ENCODE peak calls at places on chromosomes 4 and X, in four cellular contexts. One of them, this sample, is unnamed.

GRCh38 chrX:30735839-30736238 is 82.6 kb downstream of the GK start:
- DNase-seq in HepG2: peak
- DNase-seq in WTC11: peak
- DNase-seq in K562: peak
- DNase-seq in this sample: peak

GRCh38 chr4:85084371-85085170 is 118.1 kb upstream of the WDFY3 start:
- DNase-seq in HepG2: peak
- DNase-seq in WTC11: no peak
- DNase-seq in K562: peak
- DNase-seq in this sample: peak

GRCh38 chrX:13938766-13939530 is 90.7 kb downstream of the GEMIN8 start:
- DNase-seq in K562: no peak
- DNase-seq in WTC11: no peak
- DNase-seq in HepG2: no peak
- DNase-seq in this sample: no peak

GRCh38 chr4:125198916-125199315 is 115.8 kb upstream of the FAT4 start:
- DNase-seq in HepG2: no peak
- DNase-seq in WTC11: no peak
- DNase-seq in K562: no peak
- DNase-seq in this sample: no peak

GRCh38 chrX:49930046-49930445 is 7.7 kb downstream of the CLCN5 start:
- DNase-seq in HepG2: no peak
- DNase-seq in K562: no peak
- DNase-seq in WTC11: no peak
- DNase-seq in this sample: no peak

GRCh38 chrX:116462843-116463242 is at the start of gene CT83:
- DNase-seq in WTC11: no peak
- DNase-seq in HepG2: no peak
- DNase-seq in K562: no peak
- DNase-seq in this sample: no peak

GRCh38 chr4:19010766-19011165 is 989.2 kb upstream of the LCORL start:
- DNase-seq in HepG2: no peak
- DNase-seq in WTC11: no peak
- DNase-seq in K562: no peak
- DNase-seq in this sample: no peak

GRCh38 chr4:63212075-63212474 is 1197.2 kb downstream of the TECRL start:
- DNase-seq in K562: no peak
- DNase-seq in HepG2: no peak
- DNase-seq in WTC11: no peak
- DNase-seq in this sample: no peak

GRCh38 chr4:152063301-152064235 is 302.8 kb upstream of the GATB start:
- DNase-seq in K562: no peak
- DNase-seq in HepG2: no peak
- DNase-seq in WTC11: no peak
- DNase-seq in this sample: no peak

GRCh38 chr4:101033986-101034385 is 313.3 kb downstream of the PPP3CA start:
- DNase-seq in HepG2: no peak
- DNase-seq in K562: no peak
- DNase-seq in WTC11: peak
- DNase-seq in this sample: no peak

GRCh38 chrX:71170660-71171059 is 26.0 kb downstream of the NLGN3 start:
- DNase-seq in HepG2: no peak
- DNase-seq in K562: peak
- DNase-seq in WTC11: no peak
- DNase-seq in this sample: no peak

GRCh38 chr4:26288308-26288982 is 32.4 kb upstream of the RBPJ start:
- DNase-seq in HepG2: no peak
- DNase-seq in WTC11: no peak
- DNase-seq in K562: no peak
- DNase-seq in this sample: no peak

GRCh38 chrX:150348365-150348764 is 14.8 kb upstream of the MAMLD1 start:
- DNase-seq in WTC11: peak
- DNase-seq in K562: no peak
- DNase-seq in HepG2: no peak
- DNase-seq in this sample: no peak

GRCh38 chr4:168095776-168096443 is 3.6 kb downstream of the ANXA10 start:
- DNase-seq in K562: no peak
- DNase-seq in HepG2: no peak
- DNase-seq in WTC11: no peak
- DNase-seq in this sample: peak

GRCh38 chrX:151750511-151750910 is 16.0 kb downstream of the CNGA2 start:
- DNase-seq in WTC11: no peak
- DNase-seq in K562: no peak
- DNase-seq in HepG2: no peak
- DNase-seq in this sample: no peak

GRCh38 chr4:11783588-11783987 is 354.9 kb upstream of the HS3ST1 start:
- DNase-seq in K562: no peak
- DNase-seq in HepG2: no peak
- DNase-seq in WTC11: no peak
- DNase-seq in this sample: no peak

GRCh38 chr4:158807696-158808095 is 38.9 kb downstream of the FNIP2 start:
- DNase-seq in K562: no peak
- DNase-seq in WTC11: no peak
- DNase-seq in HepG2: no peak
- DNase-seq in this sample: no peak

GRCh38 chr4:87118826-87119225 is 101.6 kb downstream of the KLHL8 start:
- DNase-seq in WTC11: no peak
- DNase-seq in HepG2: no peak
- DNase-seq in K562: no peak
- DNase-seq in this sample: no peak

GRCh38 chr4:106312997-106313522 is 2.9 kb downstream of the TBCK start:
- DNase-seq in HepG2: no peak
- DNase-seq in K562: no peak
- DNase-seq in WTC11: no peak
- DNase-seq in this sample: no peak

GRCh38 chr4:53653484-53654053 is 62.3 kb upstream of the LNX1 start:
- DNase-seq in WTC11: no peak
- DNase-seq in HepG2: no peak
- DNase-seq in K562: no peak
- DNase-seq in this sample: peak

GRCh38 chr4:68132342-68132741 is 2.7 kb upstream of the TMPRSS11F start:
- DNase-seq in WTC11: no peak
- DNase-seq in HepG2: no peak
- DNase-seq in K562: no peak
- DNase-seq in this sample: no peak

GRCh38 chr4:147984065-147984777 is 252.3 kb downstream of the ARHGAP10 start:
- DNase-seq in HepG2: peak
- DNase-seq in WTC11: peak
- DNase-seq in K562: peak
- DNase-seq in this sample: peak

GRCh38 chrX:46686003-46686645 is 72.8 kb downstream of the SLC9A7 start:
- DNase-seq in K562: peak
- DNase-seq in HepG2: peak
- DNase-seq in WTC11: peak
- DNase-seq in this sample: peak

GRCh38 chr4:4763815-4764202 is 95.7 kb upstream of the MSX1 start:
- DNase-seq in HepG2: peak
- DNase-seq in K562: no peak
- DNase-seq in WTC11: no peak
- DNase-seq in this sample: no peak

GRCh38 chr4:4541040-4541631 is 712 bp downstream of the STX18 start:
- DNase-seq in WTC11: no peak
- DNase-seq in K562: no peak
- DNase-seq in HepG2: peak
- DNase-seq in this sample: peak

GRCh38 chrX:48971325-48972213 is at the start of gene KCND1:
- DNase-seq in K562: peak
- DNase-seq in HepG2: no peak
- DNase-seq in WTC11: peak
- DNase-seq in this sample: no peak

GRCh38 chrX:150854856-150855255 is 43.6 kb downstream of the CD99L2 start:
- DNase-seq in HepG2: no peak
- DNase-seq in WTC11: no peak
- DNase-seq in K562: no peak
- DNase-seq in this sample: no peak

GRCh38 chr4:52912608-52913007 is 50.5 kb downstream of the RASL11B start:
- DNase-seq in K562: no peak
- DNase-seq in WTC11: no peak
- DNase-seq in HepG2: no peak
- DNase-seq in this sample: no peak

GRCh38 chr4:13523591-13524503 is 20.5 kb downstream of the NKX3-2 start:
- DNase-seq in WTC11: no peak
- DNase-seq in K562: peak
- DNase-seq in HepG2: no peak
- DNase-seq in this sample: no peak

GRCh38 chr4:112881842-112882241 is 167.6 kb upstream of the ANK2 start:
- DNase-seq in WTC11: peak
- DNase-seq in K562: no peak
- DNase-seq in HepG2: no peak
- DNase-seq in this sample: no peak

GRCh38 chr4:6561173-6561516 is 13.8 kb upstream of the MAN2B2 start:
- DNase-seq in WTC11: no peak
- DNase-seq in HepG2: no peak
- DNase-seq in K562: no peak
- DNase-seq in this sample: no peak

GRCh38 chr4:123529278-123529568 is 132.6 kb downstream of the SPRY1 start:
- DNase-seq in WTC11: no peak
- DNase-seq in K562: no peak
- DNase-seq in HepG2: no peak
- DNase-seq in this sample: no peak

GRCh38 chr4:27081675-27082579 is 221.3 kb downstream of the STIM2 start:
- DNase-seq in K562: no peak
- DNase-seq in HepG2: no peak
- DNase-seq in WTC11: no peak
- DNase-seq in this sample: no peak

GRCh38 chr4:23225024-23225423 is 532.3 kb downstream of the GBA3 start:
- DNase-seq in HepG2: no peak
- DNase-seq in K562: no peak
- DNase-seq in WTC11: no peak
- DNase-seq in this sample: no peak

GRCh38 chr4:88709989-88710388 is 12.4 kb upstream of the NAP1L5 start:
- DNase-seq in K562: no peak
- DNase-seq in WTC11: no peak
- DNase-seq in HepG2: no peak
- DNase-seq in this sample: no peak

GRCh38 chr4:47703964-47704363 is 133.9 kb downstream of the CORIN start:
- DNase-seq in WTC11: no peak
- DNase-seq in K562: no peak
- DNase-seq in HepG2: no peak
- DNase-seq in this sample: no peak

GRCh38 chrX:103254171-103254824 is 657 bp downstream of the TCEAL8 start:
- DNase-seq in HepG2: peak
- DNase-seq in K562: peak
- DNase-seq in WTC11: peak
- DNase-seq in this sample: peak

DNA sequence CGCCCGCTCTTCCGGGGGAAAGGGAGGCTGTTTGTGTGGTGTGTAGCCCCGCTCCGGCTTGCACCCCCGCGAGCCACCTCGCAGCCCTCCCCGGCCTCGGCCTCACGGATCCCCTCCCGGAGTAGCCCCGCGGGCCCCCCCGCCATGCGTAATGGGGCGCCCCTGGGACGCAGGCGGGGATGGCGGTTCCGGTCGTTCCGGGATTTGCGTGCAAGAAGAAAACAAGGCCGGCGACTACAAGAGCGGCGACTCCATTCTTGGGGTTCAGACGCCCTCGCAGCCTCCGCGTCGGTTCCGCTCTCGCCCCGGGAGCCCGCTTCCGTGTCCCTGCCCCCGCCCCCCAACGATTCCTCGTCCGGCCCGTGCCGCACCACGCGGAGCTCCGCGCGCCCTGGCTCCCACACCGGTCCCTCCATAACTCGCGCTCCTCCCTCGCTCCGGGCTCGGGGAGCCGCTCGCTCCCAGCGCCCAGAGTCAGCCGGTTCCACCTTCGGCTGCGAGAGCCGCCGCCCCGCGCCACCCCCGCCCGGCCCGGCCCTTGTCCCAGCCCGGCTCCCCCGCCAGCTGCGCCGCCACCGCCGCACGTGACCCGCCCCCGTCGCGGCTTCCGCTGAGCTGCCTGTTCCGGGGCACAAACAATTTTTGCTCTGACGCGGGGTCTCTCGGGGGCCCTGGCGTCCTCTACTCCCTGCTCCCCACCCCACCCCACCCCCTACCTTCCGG is 78.7 kb upstream of the BCOR start:
- DNase-seq in WTC11: peak
- DNase-seq in HepG2: peak
- DNase-seq in K562: peak
- DNase-seq in this sample: peak
- TF ChIP-seq HMGXB4 in WTC11: no peak
- TF ChIP-seq HMGXB4 in HepG2: no peak
- TF ChIP-seq HMGXB4 in K562: no peak
- TF ChIP-seq HMGXB4 in this sample: no peak

GRCh38 chrX:41457618-41458192 is 10.6 kb downstream of the NYX start:
- DNase-seq in WTC11: peak
- DNase-seq in HepG2: no peak
- DNase-seq in K562: no peak
- DNase-seq in this sample: no peak
- TF ChIP-seq HMGXB4 in WTC11: no peak
- TF ChIP-seq HMGXB4 in HepG2: no peak
- TF ChIP-seq HMGXB4 in K562: no peak
- TF ChIP-seq HMGXB4 in this sample: no peak

GRCh38 chrX:148049441-148049840 is 68.3 kb downstream of the FMR1NB start:
- DNase-seq in K562: peak
- DNase-seq in HepG2: peak
- DNase-seq in WTC11: no peak
- DNase-seq in this sample: peak
- TF ChIP-seq HMGXB4 in K562: no peak
- TF ChIP-seq HMGXB4 in HepG2: no peak
- TF ChIP-seq HMGXB4 in WTC11: no peak
- TF ChIP-seq HMGXB4 in this sample: no peak

GRCh38 chr4:129550281-129550785 is 454.4 kb downstream of the C4orf33 start:
- DNase-seq in HepG2: peak
- DNase-seq in WTC11: no peak
- DNase-seq in K562: no peak
- DNase-seq in this sample: no peak
- TF ChIP-seq HMGXB4 in HepG2: no peak
- TF ChIP-seq HMGXB4 in WTC11: no peak
- TF ChIP-seq HMGXB4 in K562: no peak
- TF ChIP-seq HMGXB4 in this sample: no peak